ENCODE peak calls at places on chromosomes 3 and 15, in four cellular contexts. H is HCT116, N is GM12891, P is stomach. X is an unnamed sample.

GRCh38 chr3:197667968-197668367 is 68.7 kb downstream of the RUBCN start:
- DNase-seq in P (peak; percentile 28), N (no peak), H (no peak), X (no peak)

GRCh38 chr15:31550211-31550848 is 223.7 kb downstream of the KLF13 start:
- DNase-seq in N (no peak), H (no peak), P (no peak), X (no peak)

GRCh38 chr3:12629560-12629959 is 34.4 kb downstream of the RAF1 start:
- DNase-seq in H (no peak), N (no peak), P (peak; percentile 62), X (no peak)

GRCh38 chr3:23017800-23018199 is 185.3 kb upstream of the UBE2E2 start:
- DNase-seq in P (no peak), H (no peak), N (no peak), X (no peak)

GRCh38 chr3:43870844-43871626 is 180.3 kb downstream of the ABHD5 start:
- DNase-seq in P (no peak), H (no peak), N (no peak), X (no peak)

GRCh38 chr15:68383161-68384074 is 48.5 kb downstream of the ITGA11 start:
- DNase-seq in P (peak; percentile 26), N (peak; percentile 69), H (peak; percentile 36), X (peak; percentile 37)

GRCh38 chr3:49454457-49454856 is 15.6 kb upstream of the DAG1 start:
- DNase-seq in P (peak; percentile 61), N (no peak), H (peak; percentile 52), X (no peak)

GRCh38 chr3:38471260-38471857 is 17.7 kb downstream of the ACVR2B start:
- DNase-seq in N (no peak), P (no peak), H (no peak), X (no peak)

GRCh38 chr3:94336076-94336741 is 273.3 kb downstream of the NSUN3 start:
- DNase-seq in N (no peak), H (peak; percentile 3), P (no peak), X (no peak)

GRCh38 chr3:58521917-58522680 is 14.9 kb downstream of the ACOX2 start:
- DNase-seq in P (no peak), H (no peak), N (no peak), X (no peak)

GRCh38 chr3:8488877-8489865 is 12.5 kb upstream of the LMCD1 start:
- DNase-seq in H (no peak), P (no peak), N (no peak), X (no peak)

GRCh38 chr3:135885885-135886284 is 79.6 kb upstream of the PPP2R3A start:
- DNase-seq in H (no peak), N (no peak), P (no peak), X (no peak)

GRCh38 chr15:100372695-100373036 is 30.9 kb upstream of the ADAMTS17 start:
- DNase-seq in P (no peak), H (no peak), N (no peak), X (peak; percentile 71)

GRCh38 chr3:50177346-50177745 is 14.1 kb upstream of the GNAT1 start:
- DNase-seq in H (no peak), P (no peak), N (no peak), X (no peak)

GRCh38 chr3:187968883-187969580 is 184.9 kb upstream of the LPP start:
- DNase-seq in N (no peak), H (no peak), P (no peak), X (no peak)

GRCh38 chr3:115833074-115833473 is 209.8 kb downstream of the GAP43 start:
- DNase-seq in P (no peak), N (no peak), H (no peak), X (no peak)

GRCh38 chr15:42273900-42274692 is 863 bp upstream of the TMEM87A start:
- DNase-seq in N (no peak), H (no peak), P (peak; percentile 70), X (peak; percentile 84)

DNA sequence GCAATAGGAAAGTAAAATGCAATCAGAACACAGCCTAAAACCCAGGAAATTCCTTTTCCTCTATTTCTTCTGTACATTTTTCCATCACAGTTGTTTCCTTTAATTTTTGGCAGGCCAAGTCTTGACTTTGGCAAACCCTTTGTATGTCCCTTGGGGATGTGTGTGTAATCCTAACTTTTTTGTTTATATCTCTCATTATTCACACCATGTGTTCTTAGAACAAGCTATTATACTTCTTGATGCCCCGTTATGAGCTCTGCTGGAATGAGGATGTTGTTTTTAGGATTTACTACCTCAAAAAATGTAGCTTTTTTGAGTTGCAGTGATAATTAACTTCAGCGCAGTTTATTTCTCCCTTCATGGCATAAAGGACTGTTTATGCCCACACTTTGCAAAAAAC is 123.4 kb downstream of the ABI3BP start:
- DNase-seq in P (no peak), N (no peak), H (no peak), X (no peak)
- TF ChIP-seq POLR2AphosphoS5 in P (no peak), N (no peak), H (no peak), X (no peak)

DNA sequence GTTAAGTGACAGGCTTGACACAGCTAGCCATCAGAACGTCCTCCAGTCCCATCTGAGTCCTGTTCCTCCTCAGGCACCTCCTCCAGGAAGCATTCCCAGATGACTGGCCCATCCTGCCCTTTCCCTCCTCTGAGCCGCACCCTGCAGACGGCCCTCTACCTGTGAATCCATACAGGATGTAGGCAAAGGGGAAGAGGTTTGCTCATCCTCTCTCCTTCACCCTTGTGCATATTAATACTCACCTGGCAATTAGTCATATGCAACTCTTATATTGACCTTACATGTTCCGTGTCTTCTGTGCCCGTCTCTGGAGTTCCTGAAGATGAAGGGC is 61.9 kb downstream of the SMAD3 start:
- DNase-seq in P (no peak), N (no peak), H (no peak), X (no peak)
- TF ChIP-seq POLR2AphosphoS5 in P (no peak), N (no peak), H (peak; percentile 34), X (no peak)

DNA sequence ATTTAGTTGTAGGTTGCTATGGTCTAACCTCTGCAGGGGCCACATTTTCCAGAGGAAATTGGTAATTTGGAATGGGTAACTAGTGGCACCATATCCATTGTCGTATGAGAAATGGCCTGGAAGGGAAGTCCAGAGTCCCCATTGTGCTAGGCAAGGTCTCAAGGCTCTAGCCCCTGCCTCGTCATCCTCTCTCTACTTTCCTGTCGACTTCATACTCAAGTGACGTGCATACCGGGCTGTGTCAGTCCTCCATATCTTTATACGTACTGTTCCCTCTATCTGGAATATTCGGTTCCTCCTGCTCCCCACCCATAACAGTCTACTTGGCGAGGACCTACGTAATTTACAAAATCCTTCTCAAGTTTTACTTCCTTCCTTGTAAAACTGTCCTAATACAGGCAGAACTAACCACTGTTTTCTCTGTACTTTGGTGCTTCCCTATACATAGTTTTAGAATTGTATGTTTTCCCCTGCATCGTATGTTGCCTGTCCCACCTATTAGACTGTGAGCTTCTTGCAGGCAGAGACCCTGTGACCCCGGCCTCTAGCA is 2.3 kb upstream of the ALPK3 start:
- DNase-seq in H (no peak), P (no peak), N (no peak), X (no peak)
- TF ChIP-seq POLR2AphosphoS5 in H (no peak), P (no peak), N (no peak), X (no peak)

GRCh38 chr3:190497809-190498208 is 16.1 kb upstream of the IL1RAP start:
- DNase-seq in P (no peak), N (no peak), H (no peak), X (no peak)

GRCh38 chr3:190498293-190498692 is 15.6 kb upstream of the IL1RAP start:
- DNase-seq in H (no peak), P (no peak), N (no peak), X (no peak)

GRCh38 chr3:190495796-190496195 is 18.1 kb upstream of the IL1RAP start:
- DNase-seq in P (no peak), N (no peak), H (no peak), X (no peak)

GRCh38 chr3:190496859-190497258 is 17.0 kb upstream of the IL1RAP start:
- DNase-seq in H (no peak), P (no peak), N (no peak), X (no peak)

GRCh38 chr3:190499157-190499556 is 14.7 kb upstream of the IL1RAP start:
- DNase-seq in H (no peak), N (no peak), P (no peak), X (no peak)
- TF ChIP-seq POLR2AphosphoS5 in H (no peak), N (no peak), P (no peak), X (no peak)

GRCh38 chr3:125644036-125645025 is 49.0 kb upstream of the OSBPL11 start:
- DNase-seq in P (no peak), H (no peak), N (no peak), X (peak; percentile 68)

GRCh38 chr3:125651246-125651645 is 55.9 kb upstream of the OSBPL11 start:
- DNase-seq in P (no peak), N (no peak), H (no peak), X (no peak)

GRCh38 chr3:125645613-125646012 is 50.3 kb upstream of the OSBPL11 start:
- DNase-seq in P (no peak), N (no peak), H (no peak), X (no peak)

GRCh38 chr3:125643127-125643526 is 47.8 kb upstream of the OSBPL11 start:
- DNase-seq in N (no peak), P (no peak), H (no peak), X (no peak)

GRCh38 chr3:125647318-125648014 is 52.2 kb upstream of the OSBPL11 start:
- DNase-seq in H (peak; percentile 57), P (peak; percentile 61), N (no peak), X (no peak)
- TF ChIP-seq POLR2AphosphoS5 in H (peak; percentile 64), P (no peak), N (no peak), X (no peak)

GRCh38 chr15:64052925-64053491 is 6.7 kb upstream of the DAPK2 start:
- DNase-seq in P (no peak), H (no peak), N (no peak), X (no peak)
- TF ChIP-seq POLR2AphosphoS5 in P (no peak), H (no peak), N (no peak), X (no peak)